ENCODE peak calls at places on chromosomes 1 and 21, in five cellular contexts. X, T, W, R and Z are unnamed samples.

GRCh38 chr1:172977296-172978027 is 73.3 kb downstream of the TNFSF18 start:
- DNase-seq in T (no peak), X (no peak), R (peak), W (no peak), Z (no peak)

GRCh38 chr1:145952903-145953302 is 4.9 kb downstream of the LIX1L start:
- DNase-seq in R (no peak), W (no peak), T (no peak), X (no peak), Z (no peak)

GRCh38 chr1:233440952-233441401 is 113.5 kb downstream of the MAP3K21 start:
- DNase-seq in T (no peak), X (no peak), R (peak), W (peak), Z (peak)

GRCh38 chr1:93433407-93433961 is 14.4 kb upstream of the FNBP1L start:
- DNase-seq in X (no peak), T (no peak), W (peak), R (peak), Z (no peak)

GRCh38 chr1:23187637-23188036 is 19.0 kb upstream of the LUZP1 start:
- DNase-seq in R (peak), W (peak), X (no peak), T (no peak), Z (no peak)

GRCh38 chr1:46549697-46550681 is 1.5 kb downstream of the KNCN start:
- DNase-seq in X (peak), R (peak), W (peak), T (peak), Z (no peak)

GRCh38 chr1:59477286-59477685 is 180.4 kb downstream of the FGGY start:
- DNase-seq in T (no peak), R (peak), X (no peak), W (peak), Z (no peak)

GRCh38 chr1:44553127-44553758 is 121.0 kb downstream of the TMEM53 start:
- DNase-seq in T (no peak), X (no peak), R (no peak), W (no peak), Z (no peak)

GRCh38 chr21:27132270-27132669 is 165.4 kb upstream of the ADAMTS5 start:
- DNase-seq in T (no peak), W (no peak), X (no peak), R (no peak), Z (no peak)

GRCh38 chr21:42187976-42188653 is 30.8 kb upstream of the ABCG1 start:
- DNase-seq in R (no peak), T (peak), X (peak), W (peak), Z (no peak)

GRCh38 chr1:189619682-189620332 is 857.9 kb downstream of the BRINP3 start:
- DNase-seq in R (peak), W (peak), X (no peak), T (no peak), Z (peak)

GRCh38 chr1:166174108-166174507 is 7.3 kb upstream of the FAM78B start:
- DNase-seq in W (peak), T (no peak), X (no peak), R (no peak), Z (no peak)

GRCh38 chr1:3787347-3787710 is 9.0 kb downstream of the LRRC47 start:
- DNase-seq in W (no peak), R (no peak), T (no peak), X (no peak), Z (no peak)

GRCh38 chr1:8031176-8031785 is 5.2 kb upstream of the ERRFI1 start:
- DNase-seq in W (no peak), T (no peak), R (no peak), X (no peak), Z (no peak)

GRCh38 chr1:112981461-112982233 is 25.7 kb upstream of the SLC16A1 start:
- DNase-seq in T (no peak), X (no peak), W (no peak), R (no peak), Z (no peak)

GRCh38 chr1:202005958-202006357 is 4.4 kb upstream of the ELF3 start:
- DNase-seq in R (no peak), W (no peak), T (no peak), X (no peak), Z (no peak)

GRCh38 chr1:53683986-53684740 is 54.8 kb downstream of the GLIS1 start:
- DNase-seq in R (no peak), X (no peak), T (no peak), W (no peak), Z (no peak)

GRCh38 chr1:247118946-247119446 is 14.8 kb upstream of the ZNF669 start:
- DNase-seq in R (peak), X (no peak), T (no peak), W (no peak), Z (peak)

GRCh38 chr1:15116966-15117365 is 36.6 kb upstream of the TMEM51 start:
- DNase-seq in T (no peak), R (no peak), W (no peak), X (no peak), Z (no peak)

GRCh38 chr1:33312413-33312749 is 8.5 kb downstream of the A3GALT2 start:
- DNase-seq in X (peak), T (no peak), W (no peak), R (no peak), Z (no peak)

DNA sequence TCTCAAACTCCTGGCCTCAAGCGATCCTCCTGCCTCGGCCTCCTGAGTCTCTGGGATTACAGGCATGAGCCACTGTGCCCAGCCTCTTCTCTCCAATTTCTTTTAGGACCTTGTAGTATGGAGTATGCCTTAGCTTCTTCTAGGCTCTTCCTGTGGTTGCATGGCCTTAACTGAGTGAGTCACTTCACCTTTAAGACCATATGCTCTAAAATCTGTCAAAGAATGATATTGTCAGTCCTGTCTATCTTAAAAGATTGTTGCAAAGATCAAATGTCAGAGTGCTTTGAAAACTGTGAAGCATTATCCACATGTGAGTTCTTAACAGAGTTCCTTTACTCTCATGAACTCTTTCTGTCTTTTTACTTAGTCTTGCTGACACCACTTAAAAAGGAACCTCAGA is 37.2 kb downstream of the ATP2B4 start:
- DNase-seq in R (no peak), T (no peak), X (no peak), W (peak), Z (no peak)
- H3K27ac ChIP-seq in R (peak), T (no peak), X (peak), W (peak), Z (no peak)

GRCh38 chr1:97849350-97850339 is 71.2 kb downstream of the DPYD start:
- DNase-seq in R (no peak), X (no peak), T (no peak), W (peak), Z (peak)
- H3K27ac ChIP-seq in R (peak), X (peak), T (no peak), W (no peak), Z (no peak)

GRCh38 chr1:116503535-116504307 is 67.1 kb downstream of the CD58 start:
- DNase-seq in T (peak), R (no peak), W (no peak), X (no peak), Z (no peak)
- H3K27ac ChIP-seq in T (peak), R (peak), W (no peak), X (peak), Z (no peak)

GRCh38 chr1:86703696-86704455 is 500 bp upstream of the SH3GLB1 start:
- DNase-seq in R (no peak), W (no peak), X (no peak), T (no peak), Z (peak)
- H3K27ac ChIP-seq in R (peak), W (peak), X (peak), T (peak), Z (peak)

GRCh38 chr1:2258996-2259395 is 30.9 kb downstream of the SKI start:
- DNase-seq in T (peak), X (no peak), W (no peak), R (no peak), Z (no peak)
- H3K27ac ChIP-seq in T (peak), X (no peak), W (no peak), R (no peak), Z (no peak)